ENCODE peak calls at places on chromosomes 7 and 10, in five cellular contexts. H, X, A, T and S are unnamed samples.

GRCh38 chr10:6838118-6838517 is 258.0 kb upstream of the PRKCQ start:
- DNase-seq in H (no peak), X (no peak), A (peak), T (no peak), S (no peak)

GRCh38 chr7:141484907-141485306 is 66.3 kb upstream of the AGK start:
- DNase-seq in H (no peak), X (no peak), A (no peak), T (no peak), S (no peak)

GRCh38 chr10:77041636-77042258 is 595.9 kb downstream of the KCNMA1 start:
- DNase-seq in H (no peak), X (no peak), A (no peak), T (no peak), S (no peak)

GRCh38 chr10:28184810-28185209 is 118.1 kb downstream of the MPP7 start:
- DNase-seq in H (no peak), X (no peak), A (no peak), T (no peak), S (no peak)

GRCh38 chr7:1123721-1124120 is 35.8 kb downstream of the GPER1 start:
- DNase-seq in H (peak), X (peak), A (peak), T (peak), S (no peak)

GRCh38 chr7:21507627-21508343 is 35.1 kb upstream of the DNAH11 start:
- DNase-seq in H (no peak), X (no peak), A (peak), T (no peak), S (no peak)

GRCh38 chr7:5457245-5457735 is 33.7 kb upstream of the TNRC18 start:
- DNase-seq in H (no peak), X (no peak), A (no peak), T (no peak), S (no peak)

GRCh38 chr10:13993169-13993568 is 337.6 kb downstream of the FRMD4A start:
- DNase-seq in H (no peak), X (no peak), A (peak), T (no peak), S (no peak)

GRCh38 chr10:94549221-94549620 is 3.6 kb downstream of the HELLS start:
- DNase-seq in H (no peak), X (no peak), A (no peak), T (no peak), S (no peak)

GRCh38 chr10:132798876-132799275 is 12.9 kb upstream of the NKX6-2 start:
- DNase-seq in H (no peak), X (peak), A (no peak), T (no peak), S (no peak)

GRCh38 chr10:67492317-67493019 is 203.5 kb downstream of the CTNNA3 start:
- DNase-seq in H (no peak), X (no peak), A (no peak), T (no peak), S (no peak)

GRCh38 chr10:97500297-97500575 is 1.5 kb downstream of the UBTD1 start:
- DNase-seq in H (no peak), X (no peak), A (no peak), T (no peak), S (no peak)